ENCODE peak calls at places on chromosomes 2 and 18, in five cellular contexts. D is left ventricle myocardium inferior, C is bronchial epithelial cell, H is foreskin fibroblast, K is cardiac fibroblast. I is an unnamed sample.

GRCh38 chr2:147847746-147848391 is 3.0 kb downstream of the ACVR2A start:
- DNase-seq in D (no peak), C (no peak), H (no peak), K (no peak), I (no peak)

GRCh38 chr2:100809486-100809885 is 10.5 kb upstream of the NPAS2 start:
- DNase-seq in D (no peak), C (no peak), H (no peak), K (no peak), I (no peak)

GRCh38 chr18:10010611-10011015 is 96.8 kb downstream of the VAPA start:
- DNase-seq in D (peak; percentile 64), C (peak; percentile 64), H (peak; percentile 92), K (peak; percentile 84), I (no peak)

GRCh38 chr2:100228967-100229366 is 86.6 kb upstream of the AFF3 start:
- DNase-seq in D (no peak), C (peak; percentile 2), H (no peak), K (no peak), I (no peak)

GRCh38 chr2:85827879-85828569 is 60.8 kb downstream of the ST3GAL5 start:
- DNase-seq in D (no peak), C (no peak), H (no peak), K (no peak), I (no peak)

GRCh38 chr2:20650880-20651730 is at the start of gene HS1BP3:
- DNase-seq in D (peak; percentile 88), C (peak; percentile 62), H (peak; percentile 94), K (peak; percentile 71), I (peak; percentile 98)

GRCh38 chr18:32289480-32290075 is 99.7 kb downstream of the MEP1B start:
- DNase-seq in D (no peak), C (peak; percentile 71), H (peak; percentile 79), K (peak; percentile 85), I (peak; percentile 41)

GRCh38 chr2:46719499-46719898 is 196.1 kb downstream of the MCFD2 start:
- DNase-seq in D (no peak), C (peak; percentile 57), H (peak; percentile 65), K (peak; percentile 80), I (no peak)

GRCh38 chr2:201260302-201260800 is at the start of gene CASP8:
- DNase-seq in D (no peak), C (peak; percentile 67), H (peak; percentile 56), K (peak; percentile 81), I (peak; percentile 52)

GRCh38 chr18:29879763-29880162 is 1162.8 kb downstream of the DSC3 start:
- DNase-seq in D (no peak), C (no peak), H (no peak), K (no peak), I (no peak)

GRCh38 chr18:29873211-29873610 is 1169.3 kb downstream of the DSC3 start:
- DNase-seq in D (no peak), C (no peak), H (no peak), K (no peak), I (no peak)

GRCh38 chr18:29874519-29875098 is 1167.9 kb downstream of the DSC3 start:
- DNase-seq in D (no peak), C (peak; percentile 35), H (peak; percentile 1), K (peak; percentile 65), I (peak; percentile 4)
- TF ChIP-seq CTCF in D (peak; percentile 38), C (peak; percentile 47), H (peak; percentile 26), K (peak; percentile 36), I (peak; percentile 41)

GRCh38 chr2:23312996-23313606 is 71.9 kb upstream of the KLHL29 start:
- DNase-seq in D (no peak), C (no peak), H (peak; percentile 29), K (peak; percentile 9), I (peak; percentile 64)
- TF ChIP-seq CTCF in D (peak; percentile 41), C (peak; percentile 44), H (peak; percentile 62), K (peak; percentile 75), I (peak; percentile 83)

DNA sequence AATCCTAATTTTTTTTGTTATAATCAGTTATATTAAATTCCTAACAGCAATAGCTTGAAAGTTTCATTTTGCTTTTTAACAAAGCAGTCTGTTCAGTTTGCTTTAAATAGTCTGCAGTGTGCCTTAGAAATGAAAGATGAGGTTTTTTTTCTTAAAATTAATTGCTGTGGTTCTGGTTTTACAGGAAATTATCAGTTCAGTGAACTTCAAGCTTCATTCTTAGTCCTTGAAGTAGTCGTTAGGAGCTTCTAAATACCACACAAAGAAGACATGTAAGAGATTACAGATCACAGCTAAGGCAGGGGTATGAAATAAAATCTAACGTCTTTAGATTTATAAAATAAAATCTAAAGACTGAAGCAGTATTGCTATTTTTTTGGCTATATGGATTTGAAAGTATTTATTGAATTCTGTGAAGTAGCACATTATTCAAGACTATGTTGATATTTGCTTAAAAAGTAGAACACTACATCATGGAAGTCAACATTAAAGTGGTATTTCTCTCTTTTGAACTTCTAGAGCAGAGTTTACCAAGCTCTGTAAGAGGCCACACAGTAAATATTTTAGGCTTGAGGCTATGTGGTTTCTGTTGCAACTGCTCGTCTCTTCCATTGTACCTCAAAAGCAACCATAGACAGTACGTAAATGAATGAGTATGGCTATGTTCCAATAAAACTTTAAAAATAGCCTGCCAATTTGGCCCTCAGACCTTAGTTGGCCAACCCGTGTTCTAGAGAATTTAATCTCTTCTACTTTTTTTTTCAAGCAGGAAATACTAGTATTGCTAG is 81.5 kb upstream of the STON1 start:
- DNase-seq in D (no peak), C (peak; percentile 47), H (peak; percentile 77), K (peak; percentile 91), I (no peak)
- TF ChIP-seq CTCF in D (no peak), C (no peak), H (no peak), K (no peak), I (no peak)

DNA sequence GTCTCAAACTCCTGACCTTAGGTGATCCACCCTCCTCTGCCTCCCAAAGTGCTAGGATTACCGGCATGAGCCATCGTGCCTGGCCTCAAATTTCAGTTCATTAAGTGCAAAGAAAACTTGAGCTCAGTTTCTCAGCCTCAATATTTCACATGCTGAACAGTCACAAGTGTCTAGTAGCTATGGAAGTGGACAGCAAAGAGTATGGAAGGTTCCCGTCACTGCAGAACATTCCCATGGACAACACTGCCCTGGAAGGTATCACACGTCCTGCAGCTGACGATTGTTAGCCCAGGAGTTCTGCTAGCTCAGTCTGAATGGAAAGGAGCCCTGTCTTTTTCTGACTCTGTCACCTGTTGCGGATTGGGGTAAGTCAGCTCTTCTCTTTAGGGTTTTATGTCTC is 86.3 kb upstream of the PTPRM start:
- DNase-seq in D (no peak), C (no peak), H (no peak), K (no peak), I (no peak)
- TF ChIP-seq CTCF in D (no peak), C (no peak), H (no peak), K (no peak), I (no peak)

GRCh38 chr2:121099329-121100318 is 185.4 kb downstream of the TFCP2L1 start:
- DNase-seq in D (peak; percentile 41), C (no peak), H (peak; percentile 43), K (no peak), I (no peak)
- TF ChIP-seq CTCF in D (peak; percentile 31), C (peak; percentile 75), H (peak; percentile 25), K (peak; percentile 48), I (peak; percentile 31)